ENCODE peak calls at places on chromosomes 3 and 15, in eight cellular contexts. H is foreskin fibroblast, W is RPMI8226, R is AG09319, F is choroid plexus epithelial cell, L is iPS DF 6.9, I is neural crest cell, N is NCI-H2081. S is an unnamed sample.

GRCh38 chr3:164190566-164190965 is 887.7 kb downstream of the SI start:
- DNase-seq in H (no peak), W (no peak), R (no peak), F (no peak), L (no peak), I (no peak), N (no peak), S (no peak)

GRCh38 chr3:195549931-195550519 is 6.9 kb upstream of the PPP1R2 start:
- DNase-seq in H (no peak), W (peak), R (no peak), F (peak), L (no peak), I (no peak), N (no peak), S (no peak)

GRCh38 chr3:10602769-10603768 is 97.7 kb upstream of the ATP2B2 start:
- DNase-seq in H (no peak), W (peak), R (no peak), F (no peak), L (no peak), I (no peak), N (no peak), S (no peak)

GRCh38 chr3:118705827-118706226 is 328.8 kb downstream of the IGSF11 start:
- DNase-seq in H (no peak), W (no peak), R (no peak), F (no peak), L (no peak), I (no peak), N (no peak), S (no peak)

GRCh38 chr3:27976933-27977332 is 254.8 kb upstream of the EOMES start:
- DNase-seq in H (peak), W (no peak), R (peak), F (peak), L (no peak), I (no peak), N (no peak), S (no peak)

GRCh38 chr3:45642731-45643152 is 46.5 kb upstream of the SACM1L start:
- DNase-seq in H (no peak), W (no peak), R (no peak), F (peak), L (no peak), I (no peak), N (no peak), S (no peak)

GRCh38 chr15:40010681-40011080 is 28.3 kb downstream of the SRP14 start:
- DNase-seq in H (peak), W (no peak), R (peak), F (peak), L (no peak), I (no peak), N (no peak), S (no peak)

GRCh38 chr3:97763586-97764148 is 891 bp upstream of the ARL6 start:
- DNase-seq in H (no peak), W (no peak), R (no peak), F (peak), L (no peak), I (no peak), N (no peak), S (peak)

GRCh38 chr3:99871231-99871898 is 53.7 kb downstream of the CMSS1 start:
- DNase-seq in H (no peak), W (no peak), R (no peak), F (no peak), L (no peak), I (no peak), N (no peak), S (no peak)

GRCh38 chr3:171461087-171461917 is 1.1 kb upstream of the TNIK start:
- DNase-seq in H (peak), W (peak), R (no peak), F (peak), L (no peak), I (no peak), N (peak), S (no peak)

GRCh38 chr15:22895465-22896190 is 57.2 kb downstream of the NIPA2 start:
- DNase-seq in H (peak), W (no peak), R (no peak), F (peak), L (no peak), I (no peak), N (no peak), S (no peak)

S was measured in pons.